ENCODE peak calls at places on chromosomes 11 and 22, in seven cellular contexts. One of them, this sample, is unnamed.

GRCh38 chr11:75320046-75320618 is 31.3 kb downstream of the ARRB1 start:
- DNase-seq in amygdala: no peak
- DNase-seq in IMR-90: no peak
- DNase-seq in ureter: no peak
- DNase-seq in fibroblast of the aortic adventitia: peak; percentile 26
- DNase-seq in GM13977: no peak
- DNase-seq in neural crest cell: no peak
- DNase-seq in this sample: no peak

GRCh38 chr11:86577663-86578636 is 94.5 kb downstream of the ME3 start:
- DNase-seq in amygdala: no peak
- DNase-seq in IMR-90: peak; percentile 91
- DNase-seq in ureter: peak; percentile 53
- DNase-seq in fibroblast of the aortic adventitia: peak; percentile 98
- DNase-seq in GM13977: no peak
- DNase-seq in neural crest cell: no peak
- DNase-seq in this sample: no peak

GRCh38 chr11:19912206-19913118 is 199.8 kb downstream of the NAV2 start:
- DNase-seq in amygdala: no peak
- DNase-seq in IMR-90: peak; percentile 53
- DNase-seq in ureter: no peak
- DNase-seq in fibroblast of the aortic adventitia: no peak
- DNase-seq in GM13977: no peak
- DNase-seq in neural crest cell: no peak
- DNase-seq in this sample: no peak

GRCh38 chr22:29973269-29973668 is 90.3 kb downstream of the MTMR3 start:
- DNase-seq in amygdala: no peak
- DNase-seq in IMR-90: no peak
- DNase-seq in ureter: no peak
- DNase-seq in fibroblast of the aortic adventitia: no peak
- DNase-seq in GM13977: no peak
- DNase-seq in neural crest cell: no peak
- DNase-seq in this sample: no peak

GRCh38 chr22:46653596-46653995 is 33.4 kb downstream of the GRAMD4 start:
- DNase-seq in amygdala: no peak
- DNase-seq in IMR-90: no peak
- DNase-seq in ureter: no peak
- DNase-seq in fibroblast of the aortic adventitia: no peak
- DNase-seq in GM13977: peak; percentile 77
- DNase-seq in neural crest cell: no peak
- DNase-seq in this sample: no peak

GRCh38 chr11:132888226-132888625 is 644.1 kb downstream of the OPCML start:
- DNase-seq in amygdala: no peak
- DNase-seq in IMR-90: peak; percentile 19
- DNase-seq in ureter: no peak
- DNase-seq in fibroblast of the aortic adventitia: no peak
- DNase-seq in GM13977: no peak
- DNase-seq in neural crest cell: no peak
- DNase-seq in this sample: no peak

GRCh38 chr22:24099661-24100060 is 81.6 kb upstream of the SUSD2 start:
- DNase-seq in amygdala: no peak
- DNase-seq in IMR-90: no peak
- DNase-seq in ureter: no peak
- DNase-seq in fibroblast of the aortic adventitia: no peak
- DNase-seq in GM13977: no peak
- DNase-seq in neural crest cell: no peak
- DNase-seq in this sample: no peak

GRCh38 chr11:23406131-23406819 is 546.0 kb upstream of the CCDC179 start:
- DNase-seq in amygdala: no peak
- DNase-seq in IMR-90: no peak
- DNase-seq in ureter: peak; percentile 40
- DNase-seq in fibroblast of the aortic adventitia: no peak
- DNase-seq in GM13977: no peak
- DNase-seq in neural crest cell: no peak
- DNase-seq in this sample: no peak

GRCh38 chr22:23137905-23138520 is 3.8 kb downstream of the RSPH14 start:
- DNase-seq in amygdala: no peak
- DNase-seq in IMR-90: no peak
- DNase-seq in ureter: no peak
- DNase-seq in fibroblast of the aortic adventitia: no peak
- DNase-seq in GM13977: peak; percentile 61
- DNase-seq in neural crest cell: no peak
- DNase-seq in this sample: peak; percentile 22

GRCh38 chr11:102640946-102641345 is 15.8 kb upstream of the MMP20 start:
- DNase-seq in amygdala: no peak
- DNase-seq in IMR-90: no peak
- DNase-seq in ureter: no peak
- DNase-seq in fibroblast of the aortic adventitia: no peak
- DNase-seq in GM13977: no peak
- DNase-seq in neural crest cell: no peak
- DNase-seq in this sample: no peak

GRCh38 chr11:88300888-88301477 is 36.6 kb downstream of the CTSC start:
- DNase-seq in amygdala: no peak
- DNase-seq in IMR-90: no peak
- DNase-seq in ureter: no peak
- DNase-seq in fibroblast of the aortic adventitia: no peak
- DNase-seq in GM13977: no peak
- DNase-seq in neural crest cell: no peak
- DNase-seq in this sample: no peak

GRCh38 chr11:67534070-67534679 is 10.9 kb upstream of the CABP2 start:
- DNase-seq in amygdala: no peak
- DNase-seq in IMR-90: no peak
- DNase-seq in ureter: no peak
- DNase-seq in fibroblast of the aortic adventitia: no peak
- DNase-seq in GM13977: peak; percentile 2
- DNase-seq in neural crest cell: no peak
- DNase-seq in this sample: peak; percentile 58

GRCh38 chr11:78292109-78292803 is 103.5 kb downstream of the USP35 start:
- DNase-seq in amygdala: no peak
- DNase-seq in IMR-90: no peak
- DNase-seq in ureter: no peak
- DNase-seq in fibroblast of the aortic adventitia: no peak
- DNase-seq in GM13977: no peak
- DNase-seq in neural crest cell: no peak
- DNase-seq in this sample: peak; percentile 100

GRCh38 chr11:70952171-70952570 is 300.2 kb downstream of the SHANK2 start:
- DNase-seq in amygdala: no peak
- DNase-seq in IMR-90: no peak
- DNase-seq in ureter: no peak
- DNase-seq in fibroblast of the aortic adventitia: no peak
- DNase-seq in GM13977: no peak
- DNase-seq in neural crest cell: no peak
- DNase-seq in this sample: no peak

GRCh38 chr11:66996609-66997273 is 21.6 kb downstream of the C11orf86 start:
- DNase-seq in amygdala: no peak
- DNase-seq in IMR-90: peak; percentile 76
- DNase-seq in ureter: no peak
- DNase-seq in fibroblast of the aortic adventitia: peak; percentile 65
- DNase-seq in GM13977: no peak
- DNase-seq in neural crest cell: no peak
- DNase-seq in this sample: no peak

GRCh38 chr11:106231591-106231990 is 154.1 kb downstream of the AASDHPPT start:
- DNase-seq in amygdala: no peak
- DNase-seq in IMR-90: peak; percentile 13
- DNase-seq in ureter: no peak
- DNase-seq in fibroblast of the aortic adventitia: peak; percentile 55
- DNase-seq in GM13977: no peak
- DNase-seq in neural crest cell: no peak
- DNase-seq in this sample: peak; percentile 3

GRCh38 chr11:64141081-64141783 is 24.7 kb downstream of the MACROD1 start:
- DNase-seq in amygdala: peak; percentile 53
- DNase-seq in IMR-90: no peak
- DNase-seq in ureter: no peak
- DNase-seq in fibroblast of the aortic adventitia: no peak
- DNase-seq in GM13977: no peak
- DNase-seq in neural crest cell: no peak
- DNase-seq in this sample: no peak

GRCh38 chr22:47299879-47300697 is 537.6 kb downstream of the TBC1D22A start:
- DNase-seq in amygdala: no peak
- DNase-seq in IMR-90: no peak
- DNase-seq in ureter: peak; percentile 34
- DNase-seq in fibroblast of the aortic adventitia: no peak
- DNase-seq in GM13977: no peak
- DNase-seq in neural crest cell: no peak
- DNase-seq in this sample: no peak

GRCh38 chr11:128342511-128343133 is 244.7 kb downstream of the ETS1 start:
- DNase-seq in amygdala: no peak
- DNase-seq in IMR-90: peak; percentile 86
- DNase-seq in ureter: no peak
- DNase-seq in fibroblast of the aortic adventitia: peak; percentile 68
- DNase-seq in GM13977: peak; percentile 59
- DNase-seq in neural crest cell: no peak
- DNase-seq in this sample: no peak

GRCh38 chr11:35030716-35031213 is 108.2 kb upstream of the CD44 start:
- DNase-seq in amygdala: no peak
- DNase-seq in IMR-90: peak; percentile 98
- DNase-seq in ureter: no peak
- DNase-seq in fibroblast of the aortic adventitia: peak; percentile 83
- DNase-seq in GM13977: no peak
- DNase-seq in neural crest cell: no peak
- DNase-seq in this sample: peak; percentile 79

GRCh38 chr22:41565403-41566054 is 4.7 kb downstream of the CSDC2 start:
- DNase-seq in amygdala: no peak
- DNase-seq in IMR-90: peak; percentile 89
- DNase-seq in ureter: no peak
- DNase-seq in fibroblast of the aortic adventitia: peak; percentile 83
- DNase-seq in GM13977: no peak
- DNase-seq in neural crest cell: no peak
- DNase-seq in this sample: peak; percentile 74

GRCh38 chr11:61976420-61976800 is 9.0 kb upstream of the FTH1 start:
- DNase-seq in amygdala: no peak
- DNase-seq in IMR-90: no peak
- DNase-seq in ureter: no peak
- DNase-seq in fibroblast of the aortic adventitia: no peak
- DNase-seq in GM13977: no peak
- DNase-seq in neural crest cell: no peak
- DNase-seq in this sample: no peak

GRCh38 chr11:44315947-44316387 is 6.0 kb upstream of the ALX4 start:
- DNase-seq in amygdala: no peak
- DNase-seq in IMR-90: peak; percentile 22
- DNase-seq in ureter: no peak
- DNase-seq in fibroblast of the aortic adventitia: no peak
- DNase-seq in GM13977: no peak
- DNase-seq in neural crest cell: no peak
- DNase-seq in this sample: no peak

GRCh38 chr11:117686711-117687110 is 110.3 kb downstream of the DSCAML1 start:
- DNase-seq in amygdala: no peak
- DNase-seq in IMR-90: no peak
- DNase-seq in ureter: no peak
- DNase-seq in fibroblast of the aortic adventitia: no peak
- DNase-seq in GM13977: no peak
- DNase-seq in neural crest cell: no peak
- DNase-seq in this sample: no peak

GRCh38 chr11:96105197-96105895 is 181.4 kb upstream of the MTMR2 start:
- DNase-seq in amygdala: no peak
- DNase-seq in IMR-90: no peak
- DNase-seq in ureter: no peak
- DNase-seq in fibroblast of the aortic adventitia: peak; percentile 33
- DNase-seq in GM13977: no peak
- DNase-seq in neural crest cell: no peak
- DNase-seq in this sample: no peak

GRCh38 chr11:116697639-116698038 is 75.1 kb downstream of the BUD13 start:
- DNase-seq in amygdala: no peak
- DNase-seq in IMR-90: no peak
- DNase-seq in ureter: no peak
- DNase-seq in fibroblast of the aortic adventitia: no peak
- DNase-seq in GM13977: no peak
- DNase-seq in neural crest cell: no peak
- DNase-seq in this sample: no peak

GRCh38 chr11:118789501-118790356 is 1.2 kb downstream of the DDX6 start:
- DNase-seq in amygdala: peak; percentile 46
- DNase-seq in IMR-90: no peak
- DNase-seq in ureter: peak; percentile 46
- DNase-seq in fibroblast of the aortic adventitia: peak; percentile 34
- DNase-seq in GM13977: peak; percentile 56
- DNase-seq in neural crest cell: no peak
- DNase-seq in this sample: peak; percentile 83

GRCh38 chr11:77130763-77131513 is 2.9 kb downstream of the MYO7A start:
- DNase-seq in amygdala: peak; percentile 62
- DNase-seq in IMR-90: peak; percentile 27
- DNase-seq in ureter: no peak
- DNase-seq in fibroblast of the aortic adventitia: peak; percentile 72
- DNase-seq in GM13977: no peak
- DNase-seq in neural crest cell: no peak
- DNase-seq in this sample: no peak

GRCh38 chr22:35021166-35021565 is 44.8 kb upstream of the ISX start:
- DNase-seq in amygdala: no peak
- DNase-seq in IMR-90: no peak
- DNase-seq in ureter: no peak
- DNase-seq in fibroblast of the aortic adventitia: no peak
- DNase-seq in GM13977: no peak
- DNase-seq in neural crest cell: no peak
- DNase-seq in this sample: no peak

GRCh38 chr22:37362618-37363017 is 64.7 kb downstream of the ELFN2 start:
- DNase-seq in amygdala: no peak
- DNase-seq in IMR-90: peak; percentile 28
- DNase-seq in ureter: no peak
- DNase-seq in fibroblast of the aortic adventitia: peak; percentile 40
- DNase-seq in GM13977: no peak
- DNase-seq in neural crest cell: no peak
- DNase-seq in this sample: no peak

GRCh38 chr11:76419896-76420295 is 24.9 kb upstream of the EMSY start:
- DNase-seq in amygdala: no peak
- DNase-seq in IMR-90: no peak
- DNase-seq in ureter: no peak
- DNase-seq in fibroblast of the aortic adventitia: no peak
- DNase-seq in GM13977: no peak
- DNase-seq in neural crest cell: no peak
- DNase-seq in this sample: peak; percentile 88

GRCh38 chr22:29733362-29734322 is 13.8 kb downstream of the CABP7 start:
- DNase-seq in amygdala: no peak
- DNase-seq in IMR-90: no peak
- DNase-seq in ureter: peak; percentile 57
- DNase-seq in fibroblast of the aortic adventitia: no peak
- DNase-seq in GM13977: peak; percentile 70
- DNase-seq in neural crest cell: no peak
- DNase-seq in this sample: peak; percentile 92

GRCh38 chr11:44014968-44015623 is 32.7 kb upstream of the ACCSL start:
- DNase-seq in amygdala: no peak
- DNase-seq in IMR-90: peak; percentile 65
- DNase-seq in ureter: no peak
- DNase-seq in fibroblast of the aortic adventitia: peak; percentile 71
- DNase-seq in GM13977: no peak
- DNase-seq in neural crest cell: no peak
- DNase-seq in this sample: no peak

GRCh38 chr11:20156876-20157613 is 3.2 kb downstream of the DBX1 start:
- DNase-seq in amygdala: no peak
- DNase-seq in IMR-90: no peak
- DNase-seq in ureter: no peak
- DNase-seq in fibroblast of the aortic adventitia: no peak
- DNase-seq in GM13977: peak; percentile 27
- DNase-seq in neural crest cell: no peak
- DNase-seq in this sample: no peak

GRCh38 chr11:11574373-11574772 is 47.4 kb downstream of the GALNT18 start:
- DNase-seq in amygdala: no peak
- DNase-seq in IMR-90: no peak
- DNase-seq in ureter: no peak
- DNase-seq in fibroblast of the aortic adventitia: no peak
- DNase-seq in GM13977: no peak
- DNase-seq in neural crest cell: no peak
- DNase-seq in this sample: no peak

GRCh38 chr11:45805305-45806071 is 539 bp downstream of the SLC35C1 start:
- DNase-seq in amygdala: no peak
- DNase-seq in IMR-90: peak; percentile 78
- DNase-seq in ureter: peak; percentile 64
- DNase-seq in fibroblast of the aortic adventitia: peak; percentile 52
- DNase-seq in GM13977: no peak
- DNase-seq in neural crest cell: peak; percentile 17
- DNase-seq in this sample: peak; percentile 60

GRCh38 chr22:40728731-40729189 is 49.5 kb downstream of the MCHR1 start:
- DNase-seq in amygdala: no peak
- DNase-seq in IMR-90: no peak
- DNase-seq in ureter: peak; percentile 80
- DNase-seq in fibroblast of the aortic adventitia: peak; percentile 37
- DNase-seq in GM13977: no peak
- DNase-seq in neural crest cell: no peak
- DNase-seq in this sample: no peak

GRCh38 chr11:72425053-72425980 is 9.0 kb downstream of the CLPB start:
- DNase-seq in amygdala: no peak
- DNase-seq in IMR-90: no peak
- DNase-seq in ureter: no peak
- DNase-seq in fibroblast of the aortic adventitia: no peak
- DNase-seq in GM13977: no peak
- DNase-seq in neural crest cell: no peak
- DNase-seq in this sample: no peak